ENCODE peak calls at places on chromosome 19, in eight cellular contexts. P, E, Q, F, D, W, S and I are unnamed samples.

GRCh38 chr19:35099155-35099896 is 16.3 kb upstream of the FXYD3 start:
- DNase-seq in Q (no peak), S (no peak), F (no peak), D (no peak), W (no peak), E (no peak), P (no peak), I (no peak)

GRCh38 chr19:49069026-49069425 is 3.5 kb downstream of the KCNA7 start:
- DNase-seq in W (no peak), Q (peak), E (no peak), S (no peak), D (no peak), F (no peak), P (no peak), I (no peak)

GRCh38 chr19:19276386-19276785 is 3.3 kb upstream of the TM6SF2 start:
- DNase-seq in Q (peak), F (no peak), P (no peak), S (no peak), E (no peak), W (no peak), D (peak), I (peak)

GRCh38 chr19:44681992-44682790 is 10.9 kb downstream of the CEACAM19 start:
- DNase-seq in Q (no peak), D (no peak), F (no peak), P (no peak), W (no peak), S (no peak), E (no peak), I (no peak)

GRCh38 chr19:1953037-1953436 is 12.1 kb downstream of the CSNK1G2 start:
- DNase-seq in P (no peak), Q (no peak), E (no peak), W (no peak), F (no peak), S (no peak), D (no peak), I (no peak)

GRCh38 chr19:46951236-46951986 is 68.2 kb upstream of the NPAS1 start:
- DNase-seq in D (no peak), Q (peak), W (peak), S (peak), E (no peak), P (no peak), F (no peak), I (no peak)

GRCh38 chr19:10760268-10760944 is 42.5 kb downstream of the DNM2 start:
- DNase-seq in P (no peak), F (no peak), D (no peak), Q (no peak), W (peak), S (no peak), E (no peak), I (no peak)

GRCh38 chr19:46451352-46451751 is 20.0 kb downstream of the PNMA8A start:
- DNase-seq in P (no peak), W (peak), Q (no peak), D (no peak), F (no peak), S (no peak), E (no peak), I (no peak)

GRCh38 chr19:18895038-18895827 is 725 bp downstream of the CERS1 start:
- DNase-seq in P (peak), W (peak), E (no peak), F (no peak), S (peak), D (no peak), Q (peak), I (no peak)

GRCh38 chr19:43723588-43723987 is 7.7 kb downstream of the IRGC start:
- DNase-seq in E (no peak), Q (peak), P (no peak), W (peak), F (no peak), S (peak), D (no peak), I (no peak)

GRCh38 chr19:36152061-36152885 is at the start of gene COX7A1:
- DNase-seq in F (peak), S (no peak), Q (peak), D (peak), P (no peak), W (no peak), E (no peak), I (no peak)

GRCh38 chr19:879711-880438 is 13.1 kb downstream of the MED16 start:
- DNase-seq in P (no peak), D (no peak), F (no peak), W (no peak), Q (no peak), S (no peak), E (no peak), I (no peak)

GRCh38 chr19:45882652-45883585 is 3.0 kb downstream of the IRF2BP1 start:
- DNase-seq in E (peak), F (peak), S (peak), P (peak), Q (peak), D (peak), W (peak), I (peak)

GRCh38 chr19:48513289-48514122 is 1.9 kb upstream of the LMTK3 start:
- DNase-seq in Q (peak), P (peak), S (peak), F (no peak), W (peak), E (no peak), D (peak), I (no peak)

GRCh38 chr19:58381460-58382220 is 810 bp upstream of the ZNF837 start:
- DNase-seq in P (no peak), F (no peak), D (no peak), E (no peak), W (no peak), Q (no peak), S (no peak), I (no peak)

DNA sequence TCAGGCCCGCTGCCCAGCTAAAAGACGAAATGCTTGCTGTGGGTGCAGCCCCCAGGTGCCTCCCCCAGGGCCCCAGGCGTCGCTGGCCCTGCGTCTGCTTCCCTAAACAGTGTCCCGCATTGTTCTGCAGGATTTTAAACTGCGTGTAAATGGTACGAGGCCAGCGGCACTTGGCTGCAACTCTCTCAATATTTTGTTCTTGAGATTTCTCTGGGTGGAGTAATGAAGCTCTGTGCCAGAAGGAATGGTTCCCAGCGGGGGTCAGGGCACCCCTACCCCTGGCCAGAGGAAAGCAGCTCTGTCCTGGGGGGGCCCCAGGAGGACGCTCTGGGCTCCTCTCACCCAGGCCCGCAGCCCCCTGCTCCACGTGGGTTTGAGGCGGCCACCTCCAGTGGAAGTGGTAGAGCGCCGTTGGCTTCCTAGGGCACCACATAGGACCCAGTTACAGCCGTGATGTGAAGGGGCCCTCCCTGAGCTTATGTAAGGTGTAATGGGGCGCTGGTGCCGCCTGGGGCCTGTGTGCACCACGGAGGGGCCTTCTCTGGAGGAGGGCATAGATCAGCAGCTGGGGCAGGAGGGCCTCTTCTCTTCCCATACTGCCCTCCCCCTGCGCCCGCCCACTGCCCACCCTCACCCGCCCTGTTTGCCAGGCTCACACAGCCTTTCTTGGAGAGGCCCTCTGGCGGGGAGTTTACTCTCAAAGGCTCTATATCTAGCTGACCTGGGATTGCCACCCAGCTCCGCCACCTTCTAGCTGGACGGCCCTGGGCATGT is 19.8 kb downstream of the PAK4 start:
- DNase-seq in P (no peak), Q (no peak), F (no peak), D (no peak), E (no peak), S (no peak), W (no peak), I (no peak)
- TF ChIP-seq CTCF in P (no peak), Q (no peak), F (peak), D (peak), E (no peak), S (peak), W (no peak), I (no peak)

GRCh38 chr19:40088299-40089047 is 2.3 kb downstream of the ZNF780A start:
- DNase-seq in D (no peak), F (no peak), S (no peak), W (no peak), Q (no peak), E (no peak), P (no peak), I (no peak)

GRCh38 chr19:40091205-40092129 is 724 bp upstream of the ZNF780A start:
- DNase-seq in W (no peak), E (no peak), D (no peak), Q (no peak), F (no peak), S (no peak), P (no peak), I (no peak)

GRCh38 chr19:40090256-40091204 is at the start of gene ZNF780A:
- DNase-seq in S (peak), P (peak), Q (peak), F (peak), D (peak), W (peak), E (peak), I (peak)

GRCh38 chr19:40084948-40085347 is 5.8 kb downstream of the ZNF780A start:
- DNase-seq in E (no peak), P (no peak), F (no peak), D (no peak), Q (no peak), S (no peak), W (no peak), I (no peak)

GRCh38 chr19:40089462-40089861 is 1.3 kb downstream of the ZNF780A start:
- DNase-seq in Q (peak), W (no peak), F (no peak), S (peak), D (peak), E (no peak), P (no peak), I (no peak)
- TF ChIP-seq CTCF in Q (no peak), W (no peak), F (no peak), S (no peak), D (no peak), E (no peak), P (no peak), I (no peak)

DNA sequence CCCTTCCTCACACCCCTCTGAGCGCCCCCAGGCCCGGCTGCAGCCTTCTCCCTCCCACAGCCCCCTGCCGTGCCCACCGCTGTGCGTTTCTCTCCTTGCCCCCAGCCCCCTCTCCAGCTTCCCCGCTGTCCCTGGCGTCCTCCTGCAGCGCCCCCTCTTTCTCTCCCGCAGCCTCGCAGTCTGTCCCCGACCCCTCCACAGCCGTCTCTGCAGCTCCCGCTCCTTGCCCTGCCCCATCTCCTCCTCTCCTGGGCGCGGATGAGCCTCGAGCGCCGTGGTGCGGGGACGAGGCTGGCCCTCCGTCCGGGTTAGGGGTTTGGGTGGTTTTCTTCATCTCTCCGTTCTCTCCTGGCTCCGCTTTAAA is 1.1 kb downstream of the KMT5C start:
- DNase-seq in W (no peak), P (peak), Q (no peak), E (no peak), D (no peak), F (no peak), S (peak), I (no peak)
- TF ChIP-seq CTCF in W (no peak), P (peak), Q (no peak), E (no peak), D (peak), F (no peak), S (no peak), I (peak)

DNA sequence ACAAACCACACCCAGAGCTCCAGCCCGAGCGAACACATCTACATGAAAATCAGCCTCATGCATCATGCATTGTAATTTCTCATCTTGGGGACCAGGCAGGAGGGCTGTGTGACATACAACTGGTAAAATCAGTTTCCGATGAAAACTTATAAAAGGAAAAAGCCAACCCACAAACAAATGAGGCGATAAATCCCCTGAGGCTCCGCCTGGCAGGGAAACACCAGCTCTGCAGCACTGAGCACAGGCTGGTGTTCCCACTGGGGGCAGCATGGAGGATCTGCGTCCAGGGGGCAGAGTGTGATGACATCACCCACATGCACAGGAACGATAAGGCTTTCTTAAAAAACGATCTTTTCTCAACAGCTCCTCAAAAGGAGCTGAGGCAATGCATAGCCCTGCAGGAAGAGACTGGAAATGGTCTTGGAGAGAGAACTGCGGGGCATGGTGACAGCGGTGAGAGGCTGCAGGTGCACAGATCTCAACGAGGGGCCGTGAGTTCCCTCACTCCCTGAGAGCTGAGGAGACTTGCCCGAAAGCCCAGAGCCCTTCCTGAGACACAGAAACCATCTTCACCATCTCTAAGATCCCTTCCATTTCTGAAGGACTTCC is 24.6 kb downstream of the SH3GL1 start:
- DNase-seq in P (peak), E (no peak), D (peak), W (no peak), Q (peak), F (no peak), S (peak), I (no peak)
- TF ChIP-seq CTCF in P (peak), E (no peak), D (peak), W (peak), Q (peak), F (no peak), S (no peak), I (peak)

GRCh38 chr19:42324655-42325307 is 654 bp upstream of the MEGF8 start:
- DNase-seq in S (no peak), W (no peak), F (no peak), Q (no peak), P (peak), E (no peak), D (no peak), I (no peak)
- TF ChIP-seq CTCF in S (peak), W (no peak), F (no peak), Q (no peak), P (no peak), E (no peak), D (no peak), I (no peak)

GRCh38 chr19:40217027-40217810 is 965 bp downstream of the TTC9B start:
- DNase-seq in S (peak), E (peak), Q (no peak), P (peak), D (no peak), F (no peak), W (peak), I (no peak)
- TF ChIP-seq CTCF in S (peak), E (no peak), Q (peak), P (peak), D (peak), F (peak), W (peak), I (peak)